ENCODE peak calls at places on chromosomes 7 and 10, in ten cellular contexts. Y is SK-N-SH treated with all-trans-retinoic acid at 6 μM for 48 hours; G is pancreas; L is right lobe of liver; J is RWPE2; D is HepG2; N is activated CD8-positive, alpha-beta memory T cell treated with anti-CD3 and anti-CD28 coated beads, Interleukin-2, amount 10 ng/mL, durations not matched to agents 7 days and 5 days; R is left ventricle myocardium superior; U is activated CD8-positive, alpha-beta T cell treated with anti-CD3 and anti-CD28 coated beads for 36 hours; F is activated B cell treated with CpG ODN at 0.5 μM for 24 hours. B is an unnamed sample.

GRCh38 chr10:132371641-132372081 is 25.3 kb upstream of the PWWP2B start:
- ATAC-seq in L (no peak), F (no peak), Y (peak), R (no peak), G (no peak), N (peak), D (peak), U (peak), J (no peak), B (no peak)

GRCh38 chr10:61943699-61944444 is 42.4 kb downstream of the ARID5B start:
- ATAC-seq in D (no peak), Y (peak), R (peak), U (peak), N (peak), F (peak), J (peak), G (peak), L (peak), B (peak)

GRCh38 chr10:6513509-6513908 is 66.6 kb downstream of the PRKCQ start:
- ATAC-seq in U (peak), F (no peak), D (no peak), G (no peak), L (no peak), R (no peak), J (no peak), N (peak), Y (no peak), B (no peak)

GRCh38 chr7:36021367-36021766 is 131.7 kb upstream of the EEPD1 start:
- ATAC-seq in N (no peak), R (peak), Y (peak), J (no peak), U (no peak), D (no peak), L (peak), F (no peak), G (no peak), B (no peak)

GRCh38 chr10:20986049-20986448 is 88.9 kb upstream of the NEBL start:
- ATAC-seq in N (no peak), L (peak), J (no peak), Y (no peak), D (no peak), U (no peak), F (no peak), R (no peak), G (peak), B (peak)

GRCh38 chr7:127881564-127881963 is 149.7 kb downstream of the LRRC4 start:
- ATAC-seq in Y (no peak), N (no peak), D (no peak), G (no peak), L (no peak), F (no peak), U (no peak), R (no peak), J (no peak), B (no peak)

GRCh38 chr7:77351539-77352004 is 64.6 kb downstream of the GSAP start:
- ATAC-seq in F (peak), J (no peak), U (peak), R (peak), Y (no peak), G (peak), N (peak), L (peak), D (no peak), B (peak)

GRCh38 chr10:87862644-87863101 is 660 bp downstream of the KLLN start:
- ATAC-seq in D (peak), J (peak), Y (peak), G (peak), R (peak), F (peak), U (peak), N (peak), L (peak), B (peak)

B was measured in esophagus mucosa.